ENCODE peak calls at places on chromosomes 12 and 14, in five cellular contexts. One of them, this sample, is unnamed.

GRCh38 chr12:18430425-18431048 is 169.2 kb downstream of the PIK3C2G start:
- DNase-seq in Peyer's patch: no peak
- DNase-seq in CD4-positive, CD25-positive, alpha-beta regulatory T cell: no peak
- DNase-seq in A549: peak; percentile 50
- DNase-seq in neuronal stem cell: peak; percentile 56
- DNase-seq in this sample: peak; percentile 71

GRCh38 chr12:25689996-25690501 is 137.0 kb upstream of the LMNTD1 start:
- DNase-seq in Peyer's patch: no peak
- DNase-seq in CD4-positive, CD25-positive, alpha-beta regulatory T cell: no peak
- DNase-seq in A549: no peak
- DNase-seq in neuronal stem cell: no peak
- DNase-seq in this sample: no peak

GRCh38 chr12:2194571-2194970 is 141.8 kb downstream of the CACNA1C start:
- DNase-seq in Peyer's patch: no peak
- DNase-seq in CD4-positive, CD25-positive, alpha-beta regulatory T cell: no peak
- DNase-seq in A549: no peak
- DNase-seq in neuronal stem cell: no peak
- DNase-seq in this sample: no peak

GRCh38 chr12:97386133-97386581 is 76.4 kb upstream of the RMST start:
- DNase-seq in Peyer's patch: no peak
- DNase-seq in CD4-positive, CD25-positive, alpha-beta regulatory T cell: no peak
- DNase-seq in A549: no peak
- DNase-seq in neuronal stem cell: no peak
- DNase-seq in this sample: peak; percentile 35

GRCh38 chr12:10716704-10717315 is 6.3 kb downstream of the YBX3 start:
- DNase-seq in Peyer's patch: peak; percentile 31
- DNase-seq in CD4-positive, CD25-positive, alpha-beta regulatory T cell: no peak
- DNase-seq in A549: peak; percentile 69
- DNase-seq in neuronal stem cell: no peak
- DNase-seq in this sample: peak; percentile 76

GRCh38 chr14:105526781-105527380 is 498 bp downstream of the TMEM121 start:
- DNase-seq in Peyer's patch: no peak
- DNase-seq in CD4-positive, CD25-positive, alpha-beta regulatory T cell: no peak
- DNase-seq in A549: no peak
- DNase-seq in neuronal stem cell: no peak
- DNase-seq in this sample: no peak

GRCh38 chr14:61256826-61257468 is 24.2 kb downstream of the TMEM30B start:
- DNase-seq in Peyer's patch: no peak
- DNase-seq in CD4-positive, CD25-positive, alpha-beta regulatory T cell: no peak
- DNase-seq in A549: no peak
- DNase-seq in neuronal stem cell: no peak
- DNase-seq in this sample: no peak

GRCh38 chr14:56580317-56580711 is 716 bp downstream of the TMEM260 start:
- DNase-seq in Peyer's patch: no peak
- DNase-seq in CD4-positive, CD25-positive, alpha-beta regulatory T cell: no peak
- DNase-seq in A549: no peak
- DNase-seq in neuronal stem cell: no peak
- DNase-seq in this sample: no peak

GRCh38 chr12:87348071-87348470 is 681.1 kb downstream of the C12orf50 start:
- DNase-seq in Peyer's patch: no peak
- DNase-seq in CD4-positive, CD25-positive, alpha-beta regulatory T cell: no peak
- DNase-seq in A549: peak; percentile 34
- DNase-seq in neuronal stem cell: no peak
- DNase-seq in this sample: no peak

GRCh38 chr14:75294649-75295033 is 16.0 kb downstream of the FOS start:
- DNase-seq in Peyer's patch: no peak
- DNase-seq in CD4-positive, CD25-positive, alpha-beta regulatory T cell: no peak
- DNase-seq in A549: peak; percentile 47
- DNase-seq in neuronal stem cell: no peak
- DNase-seq in this sample: no peak

GRCh38 chr12:117214797-117215196 is 24.5 kb upstream of the FBXO21 start:
- DNase-seq in Peyer's patch: no peak
- DNase-seq in CD4-positive, CD25-positive, alpha-beta regulatory T cell: no peak
- DNase-seq in A549: no peak
- DNase-seq in neuronal stem cell: no peak
- DNase-seq in this sample: no peak

GRCh38 chr14:92633724-92634123 is 114.7 kb downstream of the LGMN start:
- DNase-seq in Peyer's patch: no peak
- DNase-seq in CD4-positive, CD25-positive, alpha-beta regulatory T cell: no peak
- DNase-seq in A549: no peak
- DNase-seq in neuronal stem cell: no peak
- DNase-seq in this sample: no peak

GRCh38 chr14:92635896-92636295 is 112.5 kb downstream of the LGMN start:
- DNase-seq in Peyer's patch: no peak
- DNase-seq in CD4-positive, CD25-positive, alpha-beta regulatory T cell: no peak
- DNase-seq in A549: no peak
- DNase-seq in neuronal stem cell: no peak
- DNase-seq in this sample: no peak

GRCh38 chr14:92633274-92633616 is 115.2 kb downstream of the LGMN start:
- DNase-seq in Peyer's patch: no peak
- DNase-seq in CD4-positive, CD25-positive, alpha-beta regulatory T cell: no peak
- DNase-seq in A549: no peak
- DNase-seq in neuronal stem cell: no peak
- DNase-seq in this sample: no peak

GRCh38 chr14:92637228-92637627 is 111.2 kb downstream of the LGMN start:
- DNase-seq in Peyer's patch: no peak
- DNase-seq in CD4-positive, CD25-positive, alpha-beta regulatory T cell: no peak
- DNase-seq in A549: no peak
- DNase-seq in neuronal stem cell: peak; percentile 33
- DNase-seq in this sample: no peak

GRCh38 chr14:92635031-92635430 is 113.4 kb downstream of the LGMN start:
- DNase-seq in Peyer's patch: no peak
- DNase-seq in CD4-positive, CD25-positive, alpha-beta regulatory T cell: no peak
- DNase-seq in A549: no peak
- DNase-seq in neuronal stem cell: no peak
- DNase-seq in this sample: no peak
- H3K4me1 ChIP-seq in Peyer's patch: no peaks in the 10 kb centered on the region
- H3K4me1 ChIP-seq in CD4-positive, CD25-positive, alpha-beta regulatory T cell: no peaks in the 10 kb centered on the region
- H3K4me1 ChIP-seq in A549: peaks cover 22% of the 10 kb centered on the region
- H3K4me1 ChIP-seq in neuronal stem cell: peaks cover 6% of the 10 kb centered on the region
- H3K4me1 ChIP-seq in this sample: no peaks in the 10 kb centered on the region

DNA sequence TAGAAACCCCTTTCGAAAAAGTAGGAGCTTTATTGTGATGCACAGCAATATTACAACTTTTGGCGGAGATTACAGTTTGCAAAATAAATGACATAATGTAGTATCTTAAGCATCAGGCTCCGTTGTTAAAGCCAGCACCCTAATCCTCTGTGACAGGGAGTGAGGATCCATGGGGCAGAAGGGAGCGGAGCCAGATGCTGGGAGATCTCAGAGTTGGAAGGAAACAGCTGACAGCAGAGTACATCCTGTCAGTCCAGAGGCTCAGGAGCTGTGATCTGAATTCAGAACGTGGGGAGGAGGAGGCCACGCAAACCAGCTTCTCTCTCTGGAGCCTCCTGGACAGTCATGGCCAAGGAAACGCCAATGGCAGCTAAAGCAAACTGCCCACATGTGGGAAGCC is 55.7 kb downstream of the TMTC1 start:
- DNase-seq in Peyer's patch: no peak
- DNase-seq in CD4-positive, CD25-positive, alpha-beta regulatory T cell: no peak
- DNase-seq in A549: no peak
- DNase-seq in neuronal stem cell: no peak
- DNase-seq in this sample: no peak
- H3K4me1 ChIP-seq in Peyer's patch: no peaks in the 10 kb centered on the region
- H3K4me1 ChIP-seq in CD4-positive, CD25-positive, alpha-beta regulatory T cell: no peaks in the 10 kb centered on the region
- H3K4me1 ChIP-seq in A549: no peaks in the 10 kb centered on the region
- H3K4me1 ChIP-seq in neuronal stem cell: peaks cover 14% of the 10 kb centered on the region
- H3K4me1 ChIP-seq in this sample: peaks cover 13% of the 10 kb centered on the region

GRCh38 chr14:76917158-76917596 is 91.0 kb downstream of the LRRC74A start:
- DNase-seq in Peyer's patch: peak; percentile 40
- DNase-seq in CD4-positive, CD25-positive, alpha-beta regulatory T cell: no peak
- DNase-seq in A549: peak; percentile 88
- DNase-seq in neuronal stem cell: peak; percentile 51
- DNase-seq in this sample: peak; percentile 80
- H3K4me1 ChIP-seq in Peyer's patch: peaks cover 49% of the 10 kb centered on the region
- H3K4me1 ChIP-seq in CD4-positive, CD25-positive, alpha-beta regulatory T cell: peaks cover 28% of the 10 kb centered on the region
- H3K4me1 ChIP-seq in A549: peaks cover 81% of the 10 kb centered on the region
- H3K4me1 ChIP-seq in neuronal stem cell: peaks cover 50% of the 10 kb centered on the region
- H3K4me1 ChIP-seq in this sample: peaks cover 21% of the 10 kb centered on the region

GRCh38 chr12:75644472-75645072 is 133.2 kb upstream of the KRR1 start:
- DNase-seq in Peyer's patch: no peak
- DNase-seq in CD4-positive, CD25-positive, alpha-beta regulatory T cell: no peak
- DNase-seq in A549: no peak
- DNase-seq in neuronal stem cell: no peak
- DNase-seq in this sample: no peak
- H3K4me1 ChIP-seq in Peyer's patch: no peaks in the 10 kb centered on the region
- H3K4me1 ChIP-seq in CD4-positive, CD25-positive, alpha-beta regulatory T cell: peaks cover 7% of the 10 kb centered on the region
- H3K4me1 ChIP-seq in A549: peaks cover 15% of the 10 kb centered on the region
- H3K4me1 ChIP-seq in neuronal stem cell: peaks cover 15% of the 10 kb centered on the region
- H3K4me1 ChIP-seq in this sample: peaks cover 23% of the 10 kb centered on the region

GRCh38 chr12:111440152-111440551 is 34.4 kb downstream of the SH2B3 start:
- DNase-seq in Peyer's patch: no peak
- DNase-seq in CD4-positive, CD25-positive, alpha-beta regulatory T cell: no peak
- DNase-seq in A549: no peak
- DNase-seq in neuronal stem cell: no peak
- DNase-seq in this sample: no peak
- H3K4me1 ChIP-seq in Peyer's patch: peaks cover 77% of the 10 kb centered on the region
- H3K4me1 ChIP-seq in CD4-positive, CD25-positive, alpha-beta regulatory T cell: peaks cover 60% of the 10 kb centered on the region
- H3K4me1 ChIP-seq in A549: peaks cover 9% of the 10 kb centered on the region
- H3K4me1 ChIP-seq in neuronal stem cell: no peaks in the 10 kb centered on the region
- H3K4me1 ChIP-seq in this sample: peaks cover under 1% of the 10 kb centered on the region

This sample was measured in HAP-1.